ENCODE peak calls at places on chromosomes 5 and 9, in seven cellular contexts. P is aorta; B is CD8-positive, alpha-beta T cell; S is left ventricle myocardium inferior; D is HAP-1; Y is lung; N is transverse colon. Z is an unnamed sample.

GRCh38 chr9:85995612-85996011 is 54.7 kb downstream of the NAA35 start:
- DNase-seq in P (no peak), B (no peak), S (no peak), D (no peak), Y (no peak), N (no peak), Z (no peak)

GRCh38 chr5:75192804-75193203 is 43.9 kb downstream of the ANKRD31 start:
- DNase-seq in P (no peak), B (no peak), S (no peak), D (no peak), Y (no peak), N (no peak), Z (no peak)

GRCh38 chr5:168648016-168648415 is 68.8 kb upstream of the PANK3 start:
- DNase-seq in P (no peak), B (no peak), S (no peak), D (no peak), Y (no peak), N (no peak), Z (no peak)

GRCh38 chr5:168578006-168578405 is 1.2 kb downstream of the PANK3 start:
- DNase-seq in P (no peak), B (no peak), S (no peak), D (peak; percentile 20), Y (no peak), N (no peak), Z (no peak)

GRCh38 chr5:53643445-53643844 is 83.0 kb downstream of the NDUFS4 start:
- DNase-seq in P (no peak), B (no peak), S (no peak), D (peak; percentile 23), Y (no peak), N (no peak), Z (no peak)

GRCh38 chr5:127894461-127894860 is 189.1 kb upstream of the SLC12A2 start:
- DNase-seq in P (no peak), B (no peak), S (no peak), D (peak; percentile 92), Y (no peak), N (no peak), Z (no peak)

GRCh38 chr9:98334796-98335195 is 79.3 kb upstream of the TBC1D2 start:
- DNase-seq in P (no peak), B (no peak), S (no peak), D (no peak), Y (no peak), N (no peak), Z (no peak)

GRCh38 chr9:16421534-16421933 is 448.9 kb downstream of the BNC2 start:
- DNase-seq in P (no peak), B (no peak), S (no peak), D (no peak), Y (no peak), N (no peak), Z (no peak)

GRCh38 chr9:110767559-110768063 is 99.0 kb downstream of the MUSK start:
- DNase-seq in P (no peak), B (no peak), S (peak; percentile 63), D (no peak), Y (no peak), N (peak; percentile 28), Z (no peak)

GRCh38 chr5:151255621-151256286 is 2.8 kb downstream of the GM2A start:
- DNase-seq in P (no peak), B (no peak), S (no peak), D (no peak), Y (no peak), N (peak; percentile 29), Z (no peak)

GRCh38 chr9:22452415-22453010 is 5.9 kb downstream of the DMRTA1 start:
- DNase-seq in P (peak; percentile 54), B (no peak), S (peak; percentile 26), D (peak; percentile 17), Y (peak; percentile 43), N (peak; percentile 54), Z (peak; percentile 53)

DNA sequence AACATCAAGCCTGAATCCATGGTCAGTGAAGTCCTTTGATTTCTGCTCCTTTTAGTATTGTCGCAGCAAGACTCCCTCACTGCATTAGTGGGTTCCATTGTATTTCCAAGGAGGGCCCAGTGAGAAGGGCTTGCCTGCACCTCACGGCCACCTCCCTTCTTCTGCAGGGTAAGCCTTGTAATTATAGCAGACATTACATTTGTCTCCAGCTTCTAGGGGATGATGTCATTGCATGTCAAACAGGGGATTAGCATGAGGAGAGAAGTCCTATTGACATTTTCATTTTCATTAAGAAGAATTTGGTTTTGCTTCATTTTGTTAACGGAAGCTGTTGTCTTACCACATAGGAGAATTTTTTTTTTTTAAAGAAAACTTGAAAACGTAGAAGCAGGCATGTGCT is 27.0 kb downstream of the MAP1B start:
- DNase-seq in P (no peak), B (no peak), S (no peak), D (peak; percentile 88), Y (no peak), N (no peak), Z (no peak)
- H3K36me3 ChIP-seq in P (no peaks in the 10 kb centered on the region), B (no peaks in the 10 kb centered on the region), S (no peaks in the 10 kb centered on the region), D (no peaks in the 10 kb centered on the region), Y (no peaks in the 10 kb centered on the region), N (no peaks in the 10 kb centered on the region), Z (no peaks in the 10 kb centered on the region)

GRCh38 chr9:135779571-135779970 is 77.6 kb downstream of the KCNT1 start:
- DNase-seq in P (no peak), B (no peak), S (no peak), D (no peak), Y (no peak), N (no peak), Z (no peak)
- H3K36me3 ChIP-seq in P (no peaks in the 10 kb centered on the region), B (no peaks in the 10 kb centered on the region), S (no peaks in the 10 kb centered on the region), D (no peaks in the 10 kb centered on the region), Y (no peaks in the 10 kb centered on the region), N (no peaks in the 10 kb centered on the region), Z (no peaks in the 10 kb centered on the region)

GRCh38 chr9:450561-450960 is 235.9 kb downstream of the DOCK8 start:
- DNase-seq in P (no peak), B (no peak), S (no peak), D (no peak), Y (no peak), N (no peak), Z (no peak)
- H3K36me3 ChIP-seq in P (no peaks in the 10 kb centered on the region), B (peaks cover 61% of the 10 kb centered on the region), S (no peaks in the 10 kb centered on the region), D (no peaks in the 10 kb centered on the region), Y (no peaks in the 10 kb centered on the region), N (no peaks in the 10 kb centered on the region), Z (no peaks in the 10 kb centered on the region)

GRCh38 chr5:146461319-146461718 is 14.2 kb downstream of the TCERG1 start:
- DNase-seq in P (no peak), B (no peak), S (no peak), D (no peak), Y (no peak), N (no peak), Z (no peak)

GRCh38 chr5:146463446-146463845 is 16.3 kb downstream of the TCERG1 start:
- DNase-seq in P (no peak), B (no peak), S (no peak), D (no peak), Y (no peak), N (peak; percentile 77), Z (no peak)

GRCh38 chr5:146457431-146457830 is 10.3 kb downstream of the TCERG1 start:
- DNase-seq in P (no peak), B (no peak), S (no peak), D (no peak), Y (no peak), N (no peak), Z (no peak)

DNA sequence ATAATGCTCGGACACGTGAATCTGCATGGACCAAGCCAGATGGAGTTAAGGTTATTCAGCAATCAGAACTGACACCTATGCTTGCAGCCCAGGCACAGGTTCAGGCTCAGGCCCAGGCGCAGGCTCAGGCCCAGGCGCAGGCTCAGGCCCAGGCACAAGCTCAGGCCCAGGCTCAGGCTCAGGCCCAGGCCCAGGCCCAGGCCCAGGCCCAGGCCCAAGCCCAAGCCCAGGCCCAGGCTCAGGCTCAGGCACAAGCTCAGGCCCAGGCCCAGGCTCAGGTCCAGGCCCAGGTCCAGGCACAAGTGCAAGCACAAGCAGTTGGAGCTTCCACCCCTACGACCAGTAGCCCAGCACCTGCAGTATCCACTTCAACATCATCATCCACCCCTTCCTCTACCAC is 11.8 kb downstream of the TCERG1 start:
- DNase-seq in P (no peak), B (no peak), S (no peak), D (no peak), Y (no peak), N (no peak), Z (no peak)
- H3K36me3 ChIP-seq in P (peaks cover 7% of the 10 kb centered on the region), B (peaks cover 34% of the 10 kb centered on the region), S (peaks cover 66% of the 10 kb centered on the region), D (peaks cover 95% of the 10 kb centered on the region), Y (peaks cover 19% of the 10 kb centered on the region), N (peaks cover 43% of the 10 kb centered on the region), Z (peaks cover 27% of the 10 kb centered on the region)

DNA sequence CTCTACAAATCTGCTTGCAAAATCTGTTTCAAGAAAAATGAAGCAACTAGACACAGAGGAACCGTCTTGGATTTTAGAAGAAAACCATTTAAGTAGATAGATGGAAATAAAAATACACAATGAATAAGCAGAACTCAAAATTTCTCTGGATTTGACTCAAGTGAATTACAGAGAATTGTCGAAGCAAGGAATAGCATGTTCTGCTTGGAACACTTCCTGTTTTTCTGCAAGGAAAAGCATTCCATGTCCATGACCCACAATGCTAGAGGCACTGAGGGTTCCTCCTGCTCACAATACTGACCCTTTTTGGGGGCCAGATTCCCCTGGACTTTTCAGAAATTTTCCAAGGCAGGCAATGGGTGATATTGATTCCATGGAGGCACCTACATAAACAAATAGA is 29.8 kb downstream of the PRUNE2 start:
- DNase-seq in P (no peak), B (no peak), S (no peak), D (no peak), Y (no peak), N (no peak), Z (no peak)
- H3K36me3 ChIP-seq in P (no peaks in the 10 kb centered on the region), B (no peaks in the 10 kb centered on the region), S (no peaks in the 10 kb centered on the region), D (no peaks in the 10 kb centered on the region), Y (no peaks in the 10 kb centered on the region), N (no peaks in the 10 kb centered on the region), Z (no peaks in the 10 kb centered on the region)

DNA sequence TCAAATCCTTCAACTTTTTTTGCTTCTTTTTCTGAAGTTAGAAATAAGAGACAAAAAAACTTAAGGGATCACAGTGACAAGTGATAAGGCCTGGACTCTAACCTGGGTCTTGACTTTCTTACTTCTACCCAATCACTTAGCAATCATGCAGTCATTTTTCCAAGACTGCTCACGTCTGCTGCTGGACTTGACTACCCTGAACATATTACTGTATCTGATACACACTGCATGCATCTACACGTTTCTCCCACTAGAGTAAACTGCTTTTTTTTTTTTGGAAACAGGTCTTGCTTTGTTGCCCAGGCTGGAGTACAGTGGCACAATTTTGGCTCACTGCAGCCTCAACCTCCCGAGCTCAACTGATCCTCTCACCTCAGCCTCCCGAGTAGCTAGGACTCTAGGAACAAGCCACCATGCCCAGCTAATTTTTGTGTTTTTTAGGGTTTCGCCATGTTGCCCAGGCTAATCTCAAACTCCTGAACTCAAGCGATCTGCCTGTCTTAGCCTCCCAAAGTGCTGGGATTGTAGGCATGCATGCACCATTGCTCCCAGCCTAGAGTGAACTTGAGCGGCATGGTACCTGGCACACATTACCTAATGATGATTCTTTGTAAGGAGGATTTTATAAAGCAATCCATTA is 7.4 kb downstream of the PLIN2 start:
- DNase-seq in P (no peak), B (no peak), S (no peak), D (no peak), Y (no peak), N (no peak), Z (no peak)
- H3K36me3 ChIP-seq in P (peaks cover 11% of the 10 kb centered on the region), B (peaks cover 57% of the 10 kb centered on the region), S (peaks cover 89% of the 10 kb centered on the region), D (peaks cover 67% of the 10 kb centered on the region), Y (peaks cover 37% of the 10 kb centered on the region), N (peaks cover 57% of the 10 kb centered on the region), Z (peaks cover 45% of the 10 kb centered on the region)

Z was measured in thyroid gland.